ENCODE peak calls at places on chromosomes 16 and 17, in six cellular contexts. One of them, this sample, is unnamed.

GRCh38 chr17:83079766-83080616 is 582 bp downstream of the METRNL start:
- DNase-seq in stimulated activated CD4-positive, alpha-beta T cell treated with anti-CD3 and anti-CD28 coated beads, Interleukin-2, amount 100 ng/mL, for 48 hours: no peak
- DNase-seq in foreskin fibroblast: no peak
- DNase-seq in AG04450: no peak
- DNase-seq in activated CD4-positive, CD25-positive, alpha-beta regulatory T cell: no peak
- DNase-seq in GOT3: no peak
- DNase-seq in this sample: no peak

GRCh38 chr17:47257651-47258339 is 4.2 kb downstream of the ITGB3 start:
- DNase-seq in foreskin fibroblast: peak
- DNase-seq in stimulated activated CD4-positive, alpha-beta T cell treated with anti-CD3 and anti-CD28 coated beads, Interleukin-2, amount 100 ng/mL, for 48 hours: no peak
- DNase-seq in activated CD4-positive, CD25-positive, alpha-beta regulatory T cell: no peak
- DNase-seq in AG04450: no peak
- DNase-seq in GOT3: peak
- DNase-seq in this sample: no peak

GRCh38 chr17:31310877-31311276 is 3.0 kb downstream of the EVI2B start:
- DNase-seq in stimulated activated CD4-positive, alpha-beta T cell treated with anti-CD3 and anti-CD28 coated beads, Interleukin-2, amount 100 ng/mL, for 48 hours: no peak
- DNase-seq in GOT3: no peak
- DNase-seq in AG04450: no peak
- DNase-seq in activated CD4-positive, CD25-positive, alpha-beta regulatory T cell: no peak
- DNase-seq in foreskin fibroblast: no peak
- DNase-seq in this sample: no peak

GRCh38 chr16:4240624-4241023 is 1.3 kb downstream of the SRL start:
- DNase-seq in foreskin fibroblast: no peak
- DNase-seq in AG04450: no peak
- DNase-seq in stimulated activated CD4-positive, alpha-beta T cell treated with anti-CD3 and anti-CD28 coated beads, Interleukin-2, amount 100 ng/mL, for 48 hours: no peak
- DNase-seq in GOT3: no peak
- DNase-seq in activated CD4-positive, CD25-positive, alpha-beta regulatory T cell: no peak
- DNase-seq in this sample: no peak

GRCh38 chr17:19248923-19249574 is 11.9 kb downstream of the EPN2 start:
- DNase-seq in stimulated activated CD4-positive, alpha-beta T cell treated with anti-CD3 and anti-CD28 coated beads, Interleukin-2, amount 100 ng/mL, for 48 hours: no peak
- DNase-seq in GOT3: no peak
- DNase-seq in AG04450: peak
- DNase-seq in activated CD4-positive, CD25-positive, alpha-beta regulatory T cell: no peak
- DNase-seq in foreskin fibroblast: peak
- DNase-seq in this sample: no peak

GRCh38 chr16:77556203-77556602 is 121.4 kb upstream of the ADAMTS18 start:
- DNase-seq in GOT3: no peak
- DNase-seq in activated CD4-positive, CD25-positive, alpha-beta regulatory T cell: no peak
- DNase-seq in foreskin fibroblast: no peak
- DNase-seq in AG04450: no peak
- DNase-seq in stimulated activated CD4-positive, alpha-beta T cell treated with anti-CD3 and anti-CD28 coated beads, Interleukin-2, amount 100 ng/mL, for 48 hours: no peak
- DNase-seq in this sample: no peak

GRCh38 chr16:31700530-31701388 is 172.8 kb upstream of the ZNF267 start:
- DNase-seq in GOT3: no peak
- DNase-seq in AG04450: no peak
- DNase-seq in activated CD4-positive, CD25-positive, alpha-beta regulatory T cell: no peak
- DNase-seq in foreskin fibroblast: no peak
- DNase-seq in stimulated activated CD4-positive, alpha-beta T cell treated with anti-CD3 and anti-CD28 coated beads, Interleukin-2, amount 100 ng/mL, for 48 hours: peak
- DNase-seq in this sample: peak

GRCh38 chr17:62178579-62178978 is 113.5 kb upstream of the MED13 start:
- DNase-seq in activated CD4-positive, CD25-positive, alpha-beta regulatory T cell: no peak
- DNase-seq in GOT3: no peak
- DNase-seq in AG04450: no peak
- DNase-seq in foreskin fibroblast: peak
- DNase-seq in stimulated activated CD4-positive, alpha-beta T cell treated with anti-CD3 and anti-CD28 coated beads, Interleukin-2, amount 100 ng/mL, for 48 hours: no peak
- DNase-seq in this sample: no peak

GRCh38 chr17:59842901-59843652 is 49.7 kb downstream of the TUBD1 start:
- DNase-seq in foreskin fibroblast: peak
- DNase-seq in AG04450: peak
- DNase-seq in activated CD4-positive, CD25-positive, alpha-beta regulatory T cell: no peak
- DNase-seq in GOT3: peak
- DNase-seq in stimulated activated CD4-positive, alpha-beta T cell treated with anti-CD3 and anti-CD28 coated beads, Interleukin-2, amount 100 ng/mL, for 48 hours: peak
- DNase-seq in this sample: no peak

GRCh38 chr17:8087942-8088230 is 370 bp upstream of the ALOX12B start:
- DNase-seq in GOT3: no peak
- DNase-seq in stimulated activated CD4-positive, alpha-beta T cell treated with anti-CD3 and anti-CD28 coated beads, Interleukin-2, amount 100 ng/mL, for 48 hours: no peak
- DNase-seq in AG04450: no peak
- DNase-seq in foreskin fibroblast: no peak
- DNase-seq in activated CD4-positive, CD25-positive, alpha-beta regulatory T cell: no peak
- DNase-seq in this sample: no peak

GRCh38 chr16:19011169-19011731 is 27.5 kb downstream of the TMC7 start:
- DNase-seq in foreskin fibroblast: no peak
- DNase-seq in AG04450: no peak
- DNase-seq in GOT3: no peak
- DNase-seq in activated CD4-positive, CD25-positive, alpha-beta regulatory T cell: no peak
- DNase-seq in stimulated activated CD4-positive, alpha-beta T cell treated with anti-CD3 and anti-CD28 coated beads, Interleukin-2, amount 100 ng/mL, for 48 hours: no peak
- DNase-seq in this sample: no peak

GRCh38 chr16:50506543-50506937 is 41.7 kb upstream of the NKD1 start:
- DNase-seq in AG04450: no peak
- DNase-seq in activated CD4-positive, CD25-positive, alpha-beta regulatory T cell: no peak
- DNase-seq in foreskin fibroblast: no peak
- DNase-seq in stimulated activated CD4-positive, alpha-beta T cell treated with anti-CD3 and anti-CD28 coated beads, Interleukin-2, amount 100 ng/mL, for 48 hours: no peak
- DNase-seq in GOT3: no peak
- DNase-seq in this sample: no peak

GRCh38 chr16:21646721-21647561 is 5.5 kb downstream of the IGSF6 start:
- DNase-seq in stimulated activated CD4-positive, alpha-beta T cell treated with anti-CD3 and anti-CD28 coated beads, Interleukin-2, amount 100 ng/mL, for 48 hours: peak
- DNase-seq in AG04450: no peak
- DNase-seq in activated CD4-positive, CD25-positive, alpha-beta regulatory T cell: peak
- DNase-seq in foreskin fibroblast: no peak
- DNase-seq in GOT3: no peak
- DNase-seq in this sample: peak

GRCh38 chr16:50769-51591 is 2.4 kb downstream of the POLR3K start:
- DNase-seq in activated CD4-positive, CD25-positive, alpha-beta regulatory T cell: no peak
- DNase-seq in GOT3: no peak
- DNase-seq in stimulated activated CD4-positive, alpha-beta T cell treated with anti-CD3 and anti-CD28 coated beads, Interleukin-2, amount 100 ng/mL, for 48 hours: no peak
- DNase-seq in AG04450: no peak
- DNase-seq in foreskin fibroblast: no peak
- DNase-seq in this sample: no peak

GRCh38 chr16:55346475-55346874 is 22.5 kb downstream of the IRX6 start:
- DNase-seq in GOT3: no peak
- DNase-seq in activated CD4-positive, CD25-positive, alpha-beta regulatory T cell: no peak
- DNase-seq in stimulated activated CD4-positive, alpha-beta T cell treated with anti-CD3 and anti-CD28 coated beads, Interleukin-2, amount 100 ng/mL, for 48 hours: no peak
- DNase-seq in foreskin fibroblast: no peak
- DNase-seq in AG04450: no peak
- DNase-seq in this sample: no peak

GRCh38 chr16:27272076-27272475 is 3.5 kb upstream of the NSMCE1 start:
- DNase-seq in GOT3: no peak
- DNase-seq in foreskin fibroblast: no peak
- DNase-seq in AG04450: no peak
- DNase-seq in activated CD4-positive, CD25-positive, alpha-beta regulatory T cell: no peak
- DNase-seq in stimulated activated CD4-positive, alpha-beta T cell treated with anti-CD3 and anti-CD28 coated beads, Interleukin-2, amount 100 ng/mL, for 48 hours: no peak
- DNase-seq in this sample: no peak

GRCh38 chr17:27810211-27810901 is 10.0 kb upstream of the NOS2 start:
- DNase-seq in GOT3: no peak
- DNase-seq in activated CD4-positive, CD25-positive, alpha-beta regulatory T cell: no peak
- DNase-seq in foreskin fibroblast: no peak
- DNase-seq in stimulated activated CD4-positive, alpha-beta T cell treated with anti-CD3 and anti-CD28 coated beads, Interleukin-2, amount 100 ng/mL, for 48 hours: peak
- DNase-seq in AG04450: no peak
- DNase-seq in this sample: peak

GRCh38 chr16:86072328-86073102 is 173.6 kb downstream of the IRF8 start:
- DNase-seq in AG04450: peak
- DNase-seq in foreskin fibroblast: peak
- DNase-seq in activated CD4-positive, CD25-positive, alpha-beta regulatory T cell: no peak
- DNase-seq in stimulated activated CD4-positive, alpha-beta T cell treated with anti-CD3 and anti-CD28 coated beads, Interleukin-2, amount 100 ng/mL, for 48 hours: peak
- DNase-seq in GOT3: peak
- DNase-seq in this sample: peak

GRCh38 chr17:2102931-2103398 is 48.1 kb downstream of the HIC1 start:
- DNase-seq in GOT3: no peak
- DNase-seq in foreskin fibroblast: peak
- DNase-seq in activated CD4-positive, CD25-positive, alpha-beta regulatory T cell: no peak
- DNase-seq in AG04450: no peak
- DNase-seq in stimulated activated CD4-positive, alpha-beta T cell treated with anti-CD3 and anti-CD28 coated beads, Interleukin-2, amount 100 ng/mL, for 48 hours: no peak
- DNase-seq in this sample: no peak

GRCh38 chr17:76071497-76072148 is 694 bp downstream of the SRP68 start:
- DNase-seq in GOT3: no peak
- DNase-seq in AG04450: no peak
- DNase-seq in stimulated activated CD4-positive, alpha-beta T cell treated with anti-CD3 and anti-CD28 coated beads, Interleukin-2, amount 100 ng/mL, for 48 hours: no peak
- DNase-seq in activated CD4-positive, CD25-positive, alpha-beta regulatory T cell: no peak
- DNase-seq in foreskin fibroblast: no peak
- DNase-seq in this sample: no peak

GRCh38 chr17:8056232-8056975 is 17.5 kb downstream of the ALOX15B start:
- DNase-seq in stimulated activated CD4-positive, alpha-beta T cell treated with anti-CD3 and anti-CD28 coated beads, Interleukin-2, amount 100 ng/mL, for 48 hours: no peak
- DNase-seq in foreskin fibroblast: no peak
- DNase-seq in activated CD4-positive, CD25-positive, alpha-beta regulatory T cell: no peak
- DNase-seq in AG04450: peak
- DNase-seq in GOT3: no peak
- DNase-seq in this sample: no peak

GRCh38 chr17:82574041-82574440 is 54.5 kb downstream of the FOXK2 start:
- DNase-seq in activated CD4-positive, CD25-positive, alpha-beta regulatory T cell: no peak
- DNase-seq in AG04450: no peak
- DNase-seq in stimulated activated CD4-positive, alpha-beta T cell treated with anti-CD3 and anti-CD28 coated beads, Interleukin-2, amount 100 ng/mL, for 48 hours: no peak
- DNase-seq in GOT3: no peak
- DNase-seq in foreskin fibroblast: no peak
- DNase-seq in this sample: no peak

GRCh38 chr17:11336290-11336995 is 95.4 kb downstream of the SHISA6 start:
- DNase-seq in GOT3: no peak
- DNase-seq in foreskin fibroblast: no peak
- DNase-seq in stimulated activated CD4-positive, alpha-beta T cell treated with anti-CD3 and anti-CD28 coated beads, Interleukin-2, amount 100 ng/mL, for 48 hours: no peak
- DNase-seq in activated CD4-positive, CD25-positive, alpha-beta regulatory T cell: no peak
- DNase-seq in AG04450: no peak
- DNase-seq in this sample: no peak

GRCh38 chr17:27242951-27243350 is 51.0 kb upstream of the WSB1 start:
- DNase-seq in activated CD4-positive, CD25-positive, alpha-beta regulatory T cell: no peak
- DNase-seq in GOT3: no peak
- DNase-seq in foreskin fibroblast: no peak
- DNase-seq in AG04450: no peak
- DNase-seq in stimulated activated CD4-positive, alpha-beta T cell treated with anti-CD3 and anti-CD28 coated beads, Interleukin-2, amount 100 ng/mL, for 48 hours: no peak
- DNase-seq in this sample: no peak